ENCODE peak calls at places on chromosomes 2 and 18, in four cellular contexts. U is mammary epithelial cell, T is aorta, W is DND-41. B is an unnamed sample.

GRCh38 chr18:69838620-69839411 is 108.9 kb downstream of the CD226 start:
- DNase-seq in W (peak; percentile 47), U (peak; percentile 41), T (no peak), B (no peak)

GRCh38 chr2:99028558-99028957 is 92.5 kb upstream of the CRACDL start:
- DNase-seq in T (no peak), U (no peak), W (no peak), B (no peak)

GRCh38 chr18:48942554-48943261 is 8.1 kb downstream of the SMAD7 start:
- DNase-seq in W (no peak), U (peak; percentile 98), T (no peak), B (no peak)

GRCh38 chr18:59929621-59930295 is 30.0 kb downstream of the PMAIP1 start:
- DNase-seq in U (no peak), T (no peak), W (peak; percentile 26), B (no peak)

GRCh38 chr18:73913505-73913904 is 234.1 kb downstream of the FBXO15 start:
- DNase-seq in U (no peak), W (no peak), T (no peak), B (no peak)

GRCh38 chr2:222939208-222939846 is 78.5 kb downstream of the ACSL3 start:
- DNase-seq in U (peak; percentile 62), W (peak; percentile 75), T (no peak), B (no peak)

GRCh38 chr2:235191486-235191885 is 239.7 kb downstream of the SH3BP4 start:
- DNase-seq in U (no peak), T (no peak), W (no peak), B (no peak)

GRCh38 chr18:35121531-35121930 is 80.3 kb downstream of the MAPRE2 start:
- DNase-seq in W (no peak), T (no peak), U (no peak), B (no peak)

GRCh38 chr2:150076281-150076680 is 411.2 kb downstream of the RND3 start:
- DNase-seq in T (no peak), W (no peak), U (peak; percentile 78), B (no peak)
- H3K27ac ChIP-seq in T (no peak overlapping the region), W (no peak overlapping the region), U (peak overlapping the region; percentile 62), B (no peak overlapping the region)

DNA sequence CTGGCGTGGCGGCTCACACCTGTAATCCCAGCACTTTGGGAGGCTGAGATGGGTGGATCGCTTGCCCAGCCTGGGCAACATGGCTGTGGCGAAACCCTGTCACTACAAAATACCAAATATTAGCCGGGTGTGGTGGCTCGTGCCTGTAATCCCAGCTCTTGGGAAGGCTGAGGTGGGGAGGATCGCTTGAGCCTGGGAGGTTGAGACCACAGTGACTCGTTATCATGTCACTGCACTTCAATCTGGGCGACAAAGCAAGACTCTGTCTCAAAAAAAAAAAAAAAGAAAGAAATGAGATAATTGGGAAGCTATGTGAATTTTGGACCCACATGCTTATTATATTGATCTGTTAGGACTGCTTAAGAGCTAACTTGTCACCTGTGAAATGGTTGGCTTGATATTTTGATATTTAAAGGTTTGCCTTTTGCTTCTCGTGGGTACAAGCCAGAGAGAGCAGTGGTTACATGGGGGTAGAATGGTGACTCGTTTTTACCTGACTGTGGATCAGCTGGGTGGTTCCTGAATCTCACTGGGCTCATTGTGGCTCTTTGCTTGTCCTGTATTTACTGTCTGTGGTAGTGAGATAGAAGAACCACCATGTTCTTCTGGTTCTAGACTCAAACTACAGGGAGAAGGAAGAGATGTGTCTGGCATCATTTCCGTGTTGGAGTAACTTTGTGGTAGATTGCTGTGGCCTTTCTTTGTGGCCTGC is 28.9 kb downstream of the ZNF532 start:
- DNase-seq in W (no peak), T (no peak), U (peak; percentile 53), B (no peak)
- H3K27ac ChIP-seq in W (no peak overlapping the region), T (no peak overlapping the region), U (no peak overlapping the region), B (no peak overlapping the region)

DNA sequence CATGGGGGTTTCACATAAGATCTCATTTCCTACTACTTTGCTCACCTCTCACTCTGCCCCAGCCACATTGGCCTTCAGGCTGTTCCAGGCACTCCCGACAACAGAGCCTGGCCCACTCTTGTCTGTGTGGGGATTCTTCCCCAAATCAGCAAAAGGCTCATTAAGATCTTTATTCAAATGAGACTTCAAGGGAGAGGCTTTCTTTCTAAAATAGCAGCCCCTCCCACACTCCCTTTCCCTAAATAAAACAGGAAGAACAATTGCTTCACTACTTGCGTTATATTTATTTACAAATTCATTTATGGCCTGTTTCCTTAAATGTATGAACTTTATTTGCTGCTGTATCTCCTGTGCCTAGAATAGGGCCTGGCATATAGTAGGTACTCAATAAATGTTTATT is 3.6 kb upstream of the CDC42EP3 start:
- DNase-seq in U (no peak), T (no peak), W (no peak), B (no peak)
- H3K27ac ChIP-seq in U (no peak overlapping the region), T (no peak overlapping the region), W (no peak overlapping the region), B (peak overlapping the region; percentile 14)

DNA sequence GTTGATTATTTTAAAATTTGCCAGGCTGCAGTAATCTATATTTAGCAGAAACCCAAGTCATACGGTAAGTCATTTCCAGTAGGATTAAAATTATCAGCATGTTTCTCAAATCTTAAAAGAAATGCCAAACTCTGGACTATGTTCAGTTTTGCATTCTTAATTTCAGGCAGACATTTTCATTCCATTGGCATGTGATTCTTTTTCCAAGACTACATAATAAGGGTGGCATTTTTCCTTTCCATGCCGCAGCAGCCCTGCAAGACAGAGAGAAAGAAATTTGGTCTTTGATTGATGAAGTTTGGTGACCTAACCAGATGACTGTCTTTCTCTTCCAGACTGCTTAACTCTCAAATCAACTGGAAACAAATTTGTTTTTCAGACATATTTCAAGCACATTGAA is 118.1 kb downstream of the FHOD3 start:
- DNase-seq in T (no peak), U (no peak), W (no peak), B (no peak)
- H3K27ac ChIP-seq in T (no peak overlapping the region), U (no peak overlapping the region), W (no peak overlapping the region), B (peak overlapping the region; percentile 54)

GRCh38 chr18:27887287-27887686 is 289.6 kb downstream of the CDH2 start:
- DNase-seq in W (no peak), T (no peak), U (peak; percentile 30), B (no peak)
- H3K27ac ChIP-seq in W (no peak overlapping the region), T (no peak overlapping the region), U (no peak overlapping the region), B (no peak overlapping the region)